ENCODE peak calls at places on chromosomes 3 and 15, in seven cellular contexts. J is breast epithelium, X is endodermal cell, G is body of pancreas, N is tibial nerve, Z is fibroblast of lung, S is HL-60. A is an unnamed sample.

GRCh38 chr3:52453496-52454234 is at the start of gene TNNC1:
- DNase-seq in Z (no peak), S (no peak), G (no peak), J (no peak), X (peak; percentile 88), N (no peak), A (no peak)

GRCh38 chr15:41713047-41713446 is 52.8 kb downstream of the MGA start:
- DNase-seq in G (peak; percentile 24), Z (peak; percentile 65), S (no peak), J (no peak), X (no peak), N (peak; percentile 15), A (no peak)

GRCh38 chr15:80674245-80674614 is 20.9 kb upstream of the ABHD17C start:
- DNase-seq in J (no peak), G (no peak), S (no peak), Z (peak; percentile 25), X (no peak), N (no peak), A (no peak)

GRCh38 chr3:57030711-57031110 is 29.8 kb upstream of the SPATA12 start:
- DNase-seq in N (no peak), X (no peak), Z (no peak), J (no peak), G (no peak), S (no peak), A (no peak)

GRCh38 chr3:126524429-126524988 is 554 bp downstream of the CHST13 start:
- DNase-seq in Z (no peak), J (no peak), S (no peak), G (no peak), N (no peak), X (no peak), A (peak; percentile 47)

GRCh38 chr3:138845771-138846173 is 11.0 kb upstream of the PIK3CB start:
- DNase-seq in J (no peak), G (no peak), Z (no peak), S (no peak), X (peak; percentile 75), N (no peak), A (peak; percentile 74)

GRCh38 chr15:100918034-100918689 is 995 bp upstream of the LRRK1 start:
- DNase-seq in G (peak; percentile 88), J (peak; percentile 67), X (peak; percentile 96), S (peak; percentile 75), N (peak; percentile 55), Z (peak; percentile 65), A (peak; percentile 90)

GRCh38 chr15:31393441-31394091 is 66.9 kb downstream of the KLF13 start:
- DNase-seq in G (no peak), Z (no peak), N (peak; percentile 13), S (no peak), X (peak; percentile 58), J (no peak), A (no peak)

GRCh38 chr3:125137432-125138033 is 75.0 kb downstream of the SLC12A8 start:
- DNase-seq in G (no peak), J (no peak), Z (peak; percentile 80), X (no peak), S (no peak), N (no peak), A (no peak)

GRCh38 chr3:107796786-107797185 is 274.0 kb downstream of the BBX start:
- DNase-seq in N (no peak), Z (peak; percentile 54), J (no peak), G (no peak), X (no peak), S (peak; percentile 53), A (no peak)

GRCh38 chr3:170429050-170429449 is 10.4 kb downstream of the CLDN11 start:
- DNase-seq in N (no peak), J (peak; percentile 63), Z (peak; percentile 59), X (no peak), G (no peak), S (no peak), A (no peak)

GRCh38 chr15:46703871-46704637 is 1013.3 kb upstream of the SEMA6D start:
- DNase-seq in G (no peak), S (no peak), N (no peak), Z (no peak), X (no peak), J (no peak), A (no peak)

GRCh38 chr15:75680007-75680789 is 32.5 kb downstream of the CSPG4 start:
- DNase-seq in G (no peak), Z (no peak), X (no peak), N (no peak), J (no peak), S (no peak), A (no peak)

GRCh38 chr3:143604849-143605660 is 243.2 kb downstream of the SLC9A9 start:
- DNase-seq in N (no peak), X (no peak), Z (peak; percentile 49), J (no peak), S (no peak), G (no peak), A (no peak)

GRCh38 chr15:57921371-57921770 is 144.1 kb downstream of the ALDH1A2 start:
- DNase-seq in Z (peak; percentile 22), X (no peak), G (no peak), J (no peak), S (no peak), N (no peak), A (no peak)

GRCh38 chr15:77036537-77037474 is 34.1 kb downstream of the TSPAN3 start:
- DNase-seq in X (peak; percentile 38), N (no peak), Z (no peak), J (no peak), G (no peak), S (no peak), A (no peak)

GRCh38 chr3:7025581-7026300 is 164.8 kb downstream of the GRM7 start:
- DNase-seq in X (no peak), G (no peak), Z (no peak), S (no peak), N (no peak), J (no peak), A (no peak)

GRCh38 chr3:85074003-85074402 is 115.2 kb downstream of the CADM2 start:
- DNase-seq in G (no peak), N (no peak), S (no peak), Z (no peak), X (no peak), J (no peak), A (no peak)

DNA sequence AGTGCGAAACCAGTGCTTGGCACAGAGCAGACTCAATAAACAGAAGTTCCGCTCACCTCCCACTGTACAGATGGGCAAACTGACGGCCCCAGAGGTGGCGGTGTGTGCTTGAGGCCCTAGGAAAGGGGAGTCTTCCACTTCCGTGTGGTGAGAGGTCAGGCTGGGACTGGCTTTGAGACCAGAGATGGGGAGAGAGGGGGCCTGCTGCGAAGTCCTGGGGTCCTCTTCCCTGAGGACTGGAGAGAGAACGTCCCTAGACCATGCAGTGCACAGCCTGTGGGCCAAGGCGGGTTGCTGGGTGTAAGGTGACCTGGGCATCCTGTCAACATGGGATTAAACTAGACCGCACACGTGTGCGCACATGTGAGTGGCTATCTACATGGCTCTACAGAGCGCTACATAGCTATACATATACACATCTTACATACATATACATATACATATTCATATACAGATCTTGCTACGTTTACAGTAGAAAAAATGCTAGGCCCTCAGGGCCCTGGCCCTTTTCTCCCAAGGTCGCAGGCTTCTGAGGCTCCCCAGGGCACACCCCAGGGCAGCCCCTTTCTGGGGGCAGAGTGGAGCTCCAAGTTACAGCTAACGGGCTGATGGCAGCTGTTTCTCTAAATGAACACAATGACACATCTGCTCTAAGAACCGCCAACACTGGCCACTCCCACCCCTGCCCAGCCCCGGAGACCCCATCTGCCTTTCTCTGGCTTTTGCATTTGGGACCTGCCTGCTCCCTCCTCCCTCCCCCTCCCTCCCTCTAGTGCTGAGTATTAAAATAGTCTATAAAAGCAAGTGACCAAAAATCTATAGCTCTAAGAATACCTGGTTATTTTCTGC is 47.0 kb downstream of the HCN4 start:
- DNase-seq in Z (no peak), X (peak; percentile 39), J (no peak), N (no peak), S (no peak), G (no peak), A (no peak)
- H3K4me3 ChIP-seq in Z (no peak overlapping the region), X (no peak overlapping the region), J (no peak overlapping the region), N (no peak overlapping the region), S (no peak overlapping the region), G (no peak overlapping the region), A (no peak overlapping the region)

GRCh38 chr15:45634442-45635190 is at the start of gene SQOR:
- DNase-seq in X (peak; percentile 85), N (peak; percentile 67), J (peak; percentile 82), S (peak; percentile 65), Z (peak; percentile 51), G (peak; percentile 96), A (peak; percentile 77)

GRCh38 chr15:45638641-45639040 is 3.8 kb downstream of the SQOR start:
- DNase-seq in Z (no peak), S (no peak), G (no peak), N (no peak), X (no peak), J (no peak), A (no peak)

GRCh38 chr15:45635763-45636292 is 999 bp downstream of the SQOR start:
- DNase-seq in N (no peak), Z (no peak), J (no peak), X (no peak), S (no peak), G (no peak), A (no peak)

GRCh38 chr15:45635191-45635638 is 386 bp downstream of the SQOR start:
- DNase-seq in G (peak; percentile 83), S (no peak), X (no peak), J (peak; percentile 45), N (peak; percentile 46), Z (no peak), A (peak; percentile 34)

GRCh38 chr15:45637552-45638033 is 2.8 kb downstream of the SQOR start:
- DNase-seq in N (peak; percentile 49), X (peak; percentile 4), S (peak; percentile 62), J (no peak), G (peak; percentile 69), Z (peak; percentile 98), A (peak; percentile 70)
- H3K4me3 ChIP-seq in N (no peak overlapping the region), X (no peak overlapping the region), S (peak overlapping the region; percentile 15), J (peak overlapping the region; percentile 17), G (no peak overlapping the region), Z (peak overlapping the region; percentile 23), A (no peak overlapping the region)

GRCh38 chr3:152399374-152399773 is 130.6 kb downstream of the MBNL1 start:
- DNase-seq in Z (peak; percentile 61), J (no peak), S (no peak), N (no peak), G (no peak), X (no peak), A (no peak)
- H3K4me3 ChIP-seq in Z (no peak overlapping the region), J (no peak overlapping the region), S (no peak overlapping the region), N (no peak overlapping the region), G (no peak overlapping the region), X (no peak overlapping the region), A (no peak overlapping the region)

DNA sequence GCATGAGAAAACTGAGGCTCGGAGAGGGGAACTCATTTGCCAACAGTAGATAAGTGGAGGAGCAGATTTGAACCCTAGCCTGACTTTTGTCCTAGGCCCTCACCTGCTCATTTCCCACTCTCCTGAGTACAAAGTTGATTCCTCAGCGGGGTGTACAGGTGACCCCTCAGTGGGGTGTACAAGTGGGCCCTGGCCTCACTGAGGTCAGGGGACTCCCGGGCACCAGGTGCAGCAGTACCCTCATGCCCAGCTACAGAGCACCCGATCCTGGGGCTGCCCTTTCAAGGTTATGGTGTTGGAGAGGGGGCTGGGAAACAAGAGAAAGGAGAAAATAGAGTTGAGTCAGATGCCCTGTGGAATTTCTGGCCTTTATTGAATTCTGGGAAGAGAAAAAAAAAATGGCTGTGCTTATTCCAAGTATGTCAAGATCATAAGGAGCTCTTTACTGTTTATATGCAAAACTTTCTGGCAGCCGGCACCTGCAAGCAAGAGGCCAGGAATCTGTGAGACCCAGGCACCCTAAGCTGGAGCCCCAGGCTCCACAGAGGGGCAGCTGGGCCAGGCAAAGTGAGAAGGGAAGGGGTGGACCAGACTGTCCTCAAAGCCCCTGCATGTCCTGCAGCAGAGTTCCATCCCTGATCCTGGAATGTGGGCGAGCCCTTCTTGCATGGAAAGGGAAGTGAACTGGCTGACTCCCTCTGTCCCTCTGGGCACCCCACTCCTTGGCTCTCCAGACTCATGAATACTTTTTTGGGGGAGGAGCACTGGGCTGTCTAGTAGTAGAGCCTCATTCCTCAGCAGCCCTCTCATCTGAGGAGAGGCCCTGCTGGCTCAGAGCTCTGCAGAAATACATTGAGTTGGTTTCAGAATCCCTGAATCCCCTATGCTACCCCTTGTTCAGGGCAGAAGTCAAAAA is 43.1 kb downstream of the AMOTL2 start:
- DNase-seq in S (no peak), N (no peak), J (peak; percentile 84), Z (peak; percentile 47), G (no peak), X (peak; percentile 77), A (peak; percentile 54)
- H3K4me3 ChIP-seq in S (no peak overlapping the region), N (no peak overlapping the region), J (no peak overlapping the region), Z (no peak overlapping the region), G (no peak overlapping the region), X (no peak overlapping the region), A (no peak overlapping the region)

A was measured in HAP-1.